ENCODE peak calls at places on chromosomes 2 and 18, in eight cellular contexts. One of them, this sample, is unnamed.

GRCh38 chr2:96767135-96767871 is 6.6 kb downstream of the CNNM4 start:
- DNase-seq in left ventricle myocardium inferior: no peak
- DNase-seq in colonic mucosa: peak; percentile 81
- DNase-seq in mammary epithelial cell: no peak
- DNase-seq in aorta: no peak
- DNase-seq in K562: no peak
- DNase-seq in Peyer's patch: peak; percentile 69
- DNase-seq in A549: no peak
- DNase-seq in this sample: no peak

GRCh38 chr2:65345626-65346025 is 86.8 kb downstream of the SPRED2 start:
- DNase-seq in left ventricle myocardium inferior: no peak
- DNase-seq in colonic mucosa: no peak
- DNase-seq in mammary epithelial cell: no peak
- DNase-seq in aorta: no peak
- DNase-seq in K562: no peak
- DNase-seq in Peyer's patch: no peak
- DNase-seq in A549: no peak
- DNase-seq in this sample: no peak

GRCh38 chr2:135839713-135840112 is 2.7 kb upstream of the LCT start:
- DNase-seq in left ventricle myocardium inferior: no peak
- DNase-seq in colonic mucosa: no peak
- DNase-seq in mammary epithelial cell: no peak
- DNase-seq in aorta: no peak
- DNase-seq in K562: no peak
- DNase-seq in Peyer's patch: no peak
- DNase-seq in A549: no peak
- DNase-seq in this sample: no peak

GRCh38 chr2:12199661-12200258 is 453.3 kb downstream of the LPIN1 start:
- DNase-seq in left ventricle myocardium inferior: no peak
- DNase-seq in colonic mucosa: no peak
- DNase-seq in mammary epithelial cell: no peak
- DNase-seq in aorta: no peak
- DNase-seq in K562: no peak
- DNase-seq in Peyer's patch: no peak
- DNase-seq in A549: no peak
- DNase-seq in this sample: no peak

GRCh38 chr2:203225423-203226039 is 13.3 kb upstream of the CYP20A1 start:
- DNase-seq in left ventricle myocardium inferior: no peak
- DNase-seq in colonic mucosa: no peak
- DNase-seq in mammary epithelial cell: peak; percentile 5
- DNase-seq in aorta: no peak
- DNase-seq in K562: peak; percentile 35
- DNase-seq in Peyer's patch: no peak
- DNase-seq in A549: no peak
- DNase-seq in this sample: no peak

GRCh38 chr2:159226608-159227007 is 59.9 kb downstream of the WDSUB1 start:
- DNase-seq in left ventricle myocardium inferior: no peak
- DNase-seq in colonic mucosa: no peak
- DNase-seq in mammary epithelial cell: no peak
- DNase-seq in aorta: no peak
- DNase-seq in K562: peak; percentile 36
- DNase-seq in Peyer's patch: no peak
- DNase-seq in A549: no peak
- DNase-seq in this sample: no peak

GRCh38 chr2:160657206-160657605 is 163.6 kb upstream of the RBMS1 start:
- DNase-seq in left ventricle myocardium inferior: no peak
- DNase-seq in colonic mucosa: no peak
- DNase-seq in mammary epithelial cell: no peak
- DNase-seq in aorta: no peak
- DNase-seq in K562: no peak
- DNase-seq in Peyer's patch: no peak
- DNase-seq in A549: no peak
- DNase-seq in this sample: no peak

GRCh38 chr2:161166538-161167409 is 6.5 kb downstream of the TANK start:
- DNase-seq in left ventricle myocardium inferior: no peak
- DNase-seq in colonic mucosa: no peak
- DNase-seq in mammary epithelial cell: peak; percentile 92
- DNase-seq in aorta: no peak
- DNase-seq in K562: no peak
- DNase-seq in Peyer's patch: no peak
- DNase-seq in A549: no peak
- DNase-seq in this sample: no peak

GRCh38 chr18:63141777-63142176 is 177.8 kb downstream of the BCL2 start:
- DNase-seq in left ventricle myocardium inferior: no peak
- DNase-seq in colonic mucosa: no peak
- DNase-seq in mammary epithelial cell: no peak
- DNase-seq in aorta: no peak
- DNase-seq in K562: no peak
- DNase-seq in Peyer's patch: no peak
- DNase-seq in A549: no peak
- DNase-seq in this sample: no peak

GRCh38 chr2:51995293-51995692 is 963.4 kb upstream of the NRXN1 start:
- DNase-seq in left ventricle myocardium inferior: no peak
- DNase-seq in colonic mucosa: no peak
- DNase-seq in mammary epithelial cell: peak; percentile 1
- DNase-seq in aorta: no peak
- DNase-seq in K562: no peak
- DNase-seq in Peyer's patch: no peak
- DNase-seq in A549: no peak
- DNase-seq in this sample: no peak

GRCh38 chr2:188786368-188786781 is 187.8 kb upstream of the COL3A1 start:
- DNase-seq in left ventricle myocardium inferior: no peak
- DNase-seq in colonic mucosa: no peak
- DNase-seq in mammary epithelial cell: peak; percentile 8
- DNase-seq in aorta: peak; percentile 44
- DNase-seq in K562: no peak
- DNase-seq in Peyer's patch: no peak
- DNase-seq in A549: no peak
- DNase-seq in this sample: peak; percentile 39

GRCh38 chr2:66962625-66963207 is 434.4 kb upstream of the ETAA1 start:
- DNase-seq in left ventricle myocardium inferior: no peak
- DNase-seq in colonic mucosa: no peak
- DNase-seq in mammary epithelial cell: no peak
- DNase-seq in aorta: no peak
- DNase-seq in K562: no peak
- DNase-seq in Peyer's patch: no peak
- DNase-seq in A549: no peak
- DNase-seq in this sample: no peak

GRCh38 chr2:224405841-224406370 is 4.0 kb upstream of the FAM124B start:
- DNase-seq in left ventricle myocardium inferior: no peak
- DNase-seq in colonic mucosa: no peak
- DNase-seq in mammary epithelial cell: no peak
- DNase-seq in aorta: no peak
- DNase-seq in K562: no peak
- DNase-seq in Peyer's patch: no peak
- DNase-seq in A549: no peak
- DNase-seq in this sample: no peak

GRCh38 chr2:28160986-28161425 is 231.7 kb upstream of the FOSL2 start:
- DNase-seq in left ventricle myocardium inferior: no peak
- DNase-seq in colonic mucosa: no peak
- DNase-seq in mammary epithelial cell: peak; percentile 44
- DNase-seq in aorta: no peak
- DNase-seq in K562: no peak
- DNase-seq in Peyer's patch: no peak
- DNase-seq in A549: peak; percentile 29
- DNase-seq in this sample: no peak

GRCh38 chr2:45746888-45747287 is 95.4 kb downstream of the PRKCE start:
- DNase-seq in left ventricle myocardium inferior: no peak
- DNase-seq in colonic mucosa: no peak
- DNase-seq in mammary epithelial cell: no peak
- DNase-seq in aorta: no peak
- DNase-seq in K562: no peak
- DNase-seq in Peyer's patch: no peak
- DNase-seq in A549: no peak
- DNase-seq in this sample: no peak

DNA sequence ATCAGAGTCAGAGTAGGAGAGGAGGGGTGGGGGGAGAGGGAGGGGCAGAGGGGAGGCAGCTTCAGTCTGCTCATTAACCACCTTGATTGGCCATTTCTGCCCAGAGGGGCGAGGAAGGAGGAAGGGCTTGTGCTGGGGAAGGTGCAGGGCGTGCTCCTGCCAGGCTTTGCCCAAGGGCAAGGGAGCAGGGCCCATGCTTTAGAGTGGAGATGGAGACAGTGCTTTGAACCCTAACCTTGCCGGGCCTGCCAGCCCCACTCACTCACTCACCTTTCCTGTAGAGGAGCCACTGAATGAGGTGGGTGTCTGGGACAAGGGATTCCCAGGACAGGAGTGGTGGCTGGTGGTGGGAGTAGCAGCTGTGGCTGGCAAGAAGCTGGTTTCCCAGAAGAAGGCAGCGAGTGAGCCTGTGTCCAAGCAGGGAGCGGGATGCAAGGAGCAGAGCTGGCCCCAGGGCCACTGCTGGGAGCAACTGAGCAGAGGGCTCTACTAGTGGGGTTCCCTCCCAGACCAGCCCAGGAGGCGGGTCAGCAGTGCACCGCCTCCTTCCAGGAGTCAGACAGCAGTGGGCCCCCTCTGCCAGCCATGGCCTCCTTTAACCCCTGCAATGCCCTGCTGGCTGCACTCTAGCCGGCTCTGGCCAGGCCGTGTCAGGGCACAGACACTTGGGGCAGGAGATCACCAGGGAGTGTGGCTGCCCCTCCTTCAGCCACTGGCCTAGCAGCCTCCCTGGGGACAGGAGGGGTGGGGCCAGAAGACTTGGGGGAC is 3.6 kb upstream of the RUFY4 start:
- DNase-seq in left ventricle myocardium inferior: no peak
- DNase-seq in colonic mucosa: no peak
- DNase-seq in mammary epithelial cell: no peak
- DNase-seq in aorta: no peak
- DNase-seq in K562: no peak
- DNase-seq in Peyer's patch: no peak
- DNase-seq in A549: no peak
- DNase-seq in this sample: no peak
- H3K4me3 ChIP-seq in left ventricle myocardium inferior: no peak overlapping the region
- H3K4me3 ChIP-seq in colonic mucosa: no peak overlapping the region
- H3K4me3 ChIP-seq in mammary epithelial cell: no peak overlapping the region
- H3K4me3 ChIP-seq in aorta: no peak overlapping the region
- H3K4me3 ChIP-seq in K562: no peak overlapping the region
- H3K4me3 ChIP-seq in Peyer's patch: no peak overlapping the region
- H3K4me3 ChIP-seq in A549: no peak overlapping the region
- H3K4me3 ChIP-seq in this sample: no peak overlapping the region

DNA sequence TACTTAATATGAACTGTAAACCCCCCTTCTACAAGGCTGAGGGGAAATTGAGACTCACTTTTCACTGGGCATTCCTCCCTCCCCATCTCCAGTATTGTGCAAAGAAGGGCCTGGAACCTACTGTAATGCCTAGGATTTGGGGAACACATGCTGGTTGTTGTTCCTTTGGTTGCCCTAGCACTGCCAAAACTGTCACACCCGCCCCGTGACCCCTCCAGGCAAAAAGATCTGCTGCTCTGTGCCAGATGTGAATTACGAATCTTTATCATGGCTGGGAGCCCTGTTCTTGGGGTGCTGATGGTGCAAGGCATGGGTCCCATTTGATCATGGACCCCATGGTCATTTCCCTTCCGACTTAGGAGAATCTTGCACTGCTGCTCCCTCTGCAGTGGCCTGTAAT is 95.4 kb downstream of the CABLES1 start:
- DNase-seq in left ventricle myocardium inferior: no peak
- DNase-seq in colonic mucosa: no peak
- DNase-seq in mammary epithelial cell: no peak
- DNase-seq in aorta: peak; percentile 62
- DNase-seq in K562: no peak
- DNase-seq in Peyer's patch: no peak
- DNase-seq in A549: no peak
- DNase-seq in this sample: no peak
- H3K4me1 ChIP-seq in left ventricle myocardium inferior: peaks cover 64% of the 10 kb centered on the region
- H3K4me1 ChIP-seq in colonic mucosa: no peaks in the 10 kb centered on the region
- H3K4me1 ChIP-seq in mammary epithelial cell: no peaks in the 10 kb centered on the region
- H3K4me1 ChIP-seq in aorta: peaks cover 3% of the 10 kb centered on the region
- H3K4me1 ChIP-seq in K562: peaks cover 6% of the 10 kb centered on the region
- H3K4me1 ChIP-seq in Peyer's patch: peaks cover 5% of the 10 kb centered on the region
- H3K4me1 ChIP-seq in A549: peaks cover 4% of the 10 kb centered on the region
- H3K4me1 ChIP-seq in this sample: peaks cover 49% of the 10 kb centered on the region

DNA sequence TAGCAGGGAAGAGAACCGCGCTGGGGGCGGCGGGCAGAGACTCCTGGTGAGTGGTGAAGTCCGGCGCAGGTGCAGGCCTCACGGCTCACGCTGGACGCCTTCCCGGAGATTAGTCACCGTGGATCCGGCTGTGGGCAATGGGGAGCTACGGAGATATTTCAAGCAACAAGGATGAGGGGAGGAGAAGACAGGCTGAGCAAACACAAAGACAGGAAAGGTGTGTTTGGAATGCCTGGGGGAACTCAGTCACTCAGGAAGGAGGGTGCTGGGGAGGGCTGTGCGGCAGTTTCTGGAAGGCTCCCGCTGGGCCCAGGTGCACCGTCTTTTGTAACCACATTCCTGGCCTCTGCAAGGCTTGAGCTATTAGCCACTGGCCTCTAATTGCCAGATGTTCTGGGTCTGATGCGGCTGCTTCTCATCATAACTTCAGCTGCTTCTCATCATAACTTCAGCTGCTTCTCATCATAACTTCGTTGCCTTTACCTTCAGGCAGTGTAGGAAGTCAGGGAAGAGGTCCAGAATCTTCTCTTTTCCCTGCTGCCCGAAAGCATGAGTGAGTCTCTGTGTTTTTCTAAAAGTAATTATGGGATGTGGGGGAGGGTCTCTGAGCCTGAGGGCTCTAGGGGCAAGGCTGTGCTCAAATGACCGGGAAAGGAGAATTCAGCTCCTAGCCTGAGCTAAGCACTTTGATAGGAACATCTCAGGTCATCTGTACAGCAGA is 118.9 kb downstream of the PXDN start:
- DNase-seq in left ventricle myocardium inferior: no peak
- DNase-seq in colonic mucosa: no peak
- DNase-seq in mammary epithelial cell: peak; percentile 100
- DNase-seq in aorta: peak; percentile 42
- DNase-seq in K562: no peak
- DNase-seq in Peyer's patch: peak; percentile 46
- DNase-seq in A549: peak; percentile 40
- DNase-seq in this sample: peak; percentile 60
- H3K4me3 ChIP-seq in left ventricle myocardium inferior: no peak overlapping the region
- H3K4me3 ChIP-seq in colonic mucosa: no peak overlapping the region
- H3K4me3 ChIP-seq in mammary epithelial cell: no peak overlapping the region
- H3K4me3 ChIP-seq in aorta: no peak overlapping the region
- H3K4me3 ChIP-seq in K562: no peak overlapping the region
- H3K4me3 ChIP-seq in Peyer's patch: no peak overlapping the region
- H3K4me3 ChIP-seq in A549: no peak overlapping the region
- H3K4me3 ChIP-seq in this sample: no peak overlapping the region

DNA sequence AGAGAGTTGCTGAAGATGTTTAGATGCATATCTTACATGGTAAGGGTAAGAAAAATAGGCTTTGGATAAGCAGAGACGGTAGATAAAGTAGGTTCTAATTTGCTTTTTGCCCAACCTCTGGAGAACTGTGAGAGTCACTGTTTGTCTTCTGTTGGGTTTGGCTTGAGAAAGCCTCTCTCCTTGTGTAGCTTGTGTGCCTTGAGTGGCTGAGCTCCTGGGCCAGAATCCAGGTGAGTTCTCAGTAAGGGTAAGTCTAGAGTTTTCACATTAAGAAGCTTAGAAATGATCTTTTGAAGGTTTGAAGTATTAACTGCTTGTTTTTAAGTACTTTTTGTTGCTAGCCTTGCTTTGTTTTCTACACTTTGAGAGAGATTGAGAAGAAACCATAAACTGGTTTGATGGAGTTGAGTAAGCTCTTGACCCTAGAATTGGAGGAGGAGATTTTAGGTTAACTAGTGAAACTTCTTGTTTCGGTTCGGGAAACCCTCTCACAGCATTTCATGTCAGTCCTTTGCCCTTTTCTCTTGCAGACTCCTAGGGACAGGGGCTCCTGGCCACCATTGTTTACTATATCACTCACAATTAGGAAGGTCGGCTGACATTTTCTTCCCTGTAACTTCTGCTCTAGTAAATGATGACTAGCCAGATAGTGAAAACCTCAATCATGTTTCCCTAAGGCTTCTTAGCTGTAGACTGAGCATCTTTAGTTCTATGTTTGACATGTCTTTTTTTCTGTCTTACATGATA is 26.0 kb downstream of the MAP4K4 start:
- DNase-seq in left ventricle myocardium inferior: no peak
- DNase-seq in colonic mucosa: no peak
- DNase-seq in mammary epithelial cell: no peak
- DNase-seq in aorta: no peak
- DNase-seq in K562: no peak
- DNase-seq in Peyer's patch: no peak
- DNase-seq in A549: no peak
- DNase-seq in this sample: no peak
- H3K4me1 ChIP-seq in left ventricle myocardium inferior: peaks cover 93% of the 10 kb centered on the region
- H3K4me1 ChIP-seq in colonic mucosa: no peaks in the 10 kb centered on the region
- H3K4me1 ChIP-seq in mammary epithelial cell: peaks cover 23% of the 10 kb centered on the region
- H3K4me1 ChIP-seq in aorta: peaks cover 4% of the 10 kb centered on the region
- H3K4me1 ChIP-seq in K562: peaks cover 3% of the 10 kb centered on the region
- H3K4me1 ChIP-seq in Peyer's patch: no peaks in the 10 kb centered on the region
- H3K4me1 ChIP-seq in A549: no peaks in the 10 kb centered on the region
- H3K4me1 ChIP-seq in this sample: peaks cover 59% of the 10 kb centered on the region